ENCODE peak calls at places on chromosomes 1 and 21, in eight cellular contexts. T, M, E, U, G, X, K and N are unnamed samples.

GRCh38 chr1:150971583-150972416 is 2.8 kb downstream of the CERS2 start:
- DNase-seq in G (no peak), X (peak; percentile 28), U (peak; percentile 45), E (no peak), T (peak; percentile 43), K (peak; percentile 75), M (no peak), N (no peak)

GRCh38 chr21:37368536-37369279 is 2.1 kb downstream of the DYRK1A start:
- DNase-seq in X (no peak), M (no peak), K (no peak), G (no peak), U (no peak), E (no peak), T (no peak), N (no peak)

GRCh38 chr1:225834417-225835329 is 24.7 kb downstream of the EPHX1 start:
- DNase-seq in U (no peak), K (peak; percentile 68), G (peak; percentile 56), X (peak; percentile 78), M (no peak), T (no peak), E (peak; percentile 72), N (peak; percentile 83)

GRCh38 chr1:107750364-107750959 is 214.5 kb downstream of the VAV3 start:
- DNase-seq in T (peak; percentile 50), G (no peak), U (peak; percentile 39), M (peak; percentile 8), E (peak; percentile 41), K (peak; percentile 56), X (peak; percentile 26), N (peak; percentile 68)

GRCh38 chr1:44679468-44679867 is 5.0 kb downstream of the ARMH1 start:
- DNase-seq in G (no peak), X (no peak), M (no peak), U (no peak), K (no peak), T (no peak), E (no peak), N (no peak)

GRCh38 chr1:55974714-55975441 is 604.5 kb downstream of the PLPP3 start:
- DNase-seq in U (no peak), G (no peak), M (peak; percentile 47), T (no peak), E (no peak), K (no peak), X (no peak), N (no peak)

GRCh38 chr1:5099558-5099957 is 445.1 kb downstream of the AJAP1 start:
- DNase-seq in E (no peak), K (no peak), U (no peak), X (no peak), T (no peak), M (no peak), G (no peak), N (peak; percentile 30)

GRCh38 chr1:32273389-32274208 is 18.3 kb upstream of the HDAC1 start:
- DNase-seq in T (no peak), E (no peak), K (peak; percentile 29), M (no peak), X (no peak), G (no peak), U (peak; percentile 70), N (no peak)

GRCh38 chr1:51168266-51168845 is 66.3 kb downstream of the C1orf185 start:
- DNase-seq in G (no peak), U (no peak), T (no peak), M (no peak), E (no peak), K (no peak), X (no peak), N (no peak)

GRCh38 chr1:79842811-79843210 is 836.3 kb upstream of the ADGRL4 start:
- DNase-seq in T (no peak), K (no peak), X (no peak), G (no peak), U (no peak), M (no peak), E (no peak), N (no peak)

GRCh38 chr1:204730826-204731459 is 45.4 kb upstream of the LRRN2 start:
- DNase-seq in X (no peak), E (no peak), U (no peak), G (no peak), T (no peak), K (no peak), M (no peak), N (no peak)

GRCh38 chr1:47637111-47637685 is 199.4 kb downstream of the FOXD2 start:
- DNase-seq in U (no peak), X (no peak), G (no peak), E (no peak), K (no peak), M (no peak), T (no peak), N (no peak)

GRCh38 chr1:162633327-162633762 is 1.1 kb downstream of the DDR2 start:
- DNase-seq in T (no peak), X (peak; percentile 37), M (no peak), G (no peak), U (no peak), E (no peak), K (no peak), N (no peak)
- TF ChIP-seq CTCF in T (no peak), X (peak; percentile 26), M (peak; percentile 33), G (no peak), U (no peak), E (no peak), K (no peak), N (no peak)

DNA sequence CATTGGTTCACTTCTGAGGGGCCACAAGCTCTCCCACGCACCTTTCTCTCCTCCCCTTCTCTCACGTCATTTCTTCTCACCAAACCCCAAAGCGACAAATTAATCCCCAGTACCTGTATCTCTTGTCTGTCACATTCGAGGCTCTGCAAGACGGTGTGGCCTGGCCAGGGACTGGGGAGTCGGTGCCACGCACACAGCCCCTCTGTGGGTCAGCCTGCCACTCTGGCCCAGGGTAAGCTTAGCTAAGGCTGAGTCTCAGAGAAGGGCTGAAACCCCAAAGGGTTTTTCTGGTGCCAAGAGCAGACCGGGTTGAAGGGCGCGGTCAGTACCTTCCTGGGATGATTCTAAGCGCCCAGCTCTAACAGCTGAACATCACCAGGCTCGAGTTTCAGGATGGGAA is 34.2 kb upstream of the ZBTB40 start:
- DNase-seq in U (no peak), M (no peak), E (no peak), T (no peak), X (no peak), G (no peak), K (no peak), N (no peak)
- H3K27me3 ChIP-seq in U (peaks cover 37% of the 10 kb centered on the region), M (peaks cover 22% of the 10 kb centered on the region), E (no peaks in the 10 kb centered on the region), T (no peaks in the 10 kb centered on the region), X (no peaks in the 10 kb centered on the region), G (peaks cover 32% of the 10 kb centered on the region), K (no peaks in the 10 kb centered on the region), N (no peaks in the 10 kb centered on the region)

GRCh38 chr1:3563125-3563524 is 48.2 kb downstream of the MEGF6 start:
- DNase-seq in M (no peak), E (no peak), U (no peak), X (no peak), T (no peak), G (no peak), K (no peak), N (no peak)

GRCh38 chr1:3561801-3562200 is 49.5 kb downstream of the MEGF6 start:
- DNase-seq in G (no peak), E (peak; percentile 60), U (no peak), M (no peak), K (no peak), T (no peak), X (no peak), N (no peak)

GRCh38 chr1:3564921-3565831 is 46.1 kb downstream of the MEGF6 start:
- DNase-seq in E (no peak), U (peak; percentile 89), K (peak; percentile 40), G (no peak), T (no peak), X (no peak), M (no peak), N (no peak)

GRCh38 chr1:3562712-3563111 is 48.6 kb downstream of the MEGF6 start:
- DNase-seq in U (no peak), X (no peak), E (no peak), M (no peak), G (no peak), T (no peak), K (no peak), N (no peak)

DNA sequence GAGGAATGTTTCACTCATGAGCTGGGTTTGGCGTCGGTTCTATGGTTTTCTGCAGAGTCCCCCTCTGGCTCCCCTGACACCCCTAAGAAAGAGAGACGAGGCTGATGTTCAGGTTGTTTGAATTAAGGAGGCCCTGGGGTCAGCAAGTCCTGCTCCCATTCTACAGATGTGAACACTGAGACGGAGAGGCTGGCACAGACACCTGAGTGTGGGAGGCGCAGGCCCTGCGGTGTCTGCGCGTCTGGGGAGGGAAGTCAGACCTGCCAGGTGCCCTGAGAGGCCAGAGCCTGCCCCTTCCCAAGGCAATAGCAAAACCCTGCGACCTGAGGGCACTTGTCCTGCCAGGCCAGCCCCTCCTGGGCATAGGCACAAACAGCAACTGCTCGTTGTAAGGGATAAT is 47.7 kb downstream of the MEGF6 start:
- DNase-seq in M (no peak), E (no peak), K (no peak), U (no peak), T (no peak), G (no peak), X (no peak), N (no peak)
- TF ChIP-seq CTCF in M (no peak), E (no peak), K (no peak), U (no peak), T (no peak), G (no peak), X (no peak), N (no peak)

DNA sequence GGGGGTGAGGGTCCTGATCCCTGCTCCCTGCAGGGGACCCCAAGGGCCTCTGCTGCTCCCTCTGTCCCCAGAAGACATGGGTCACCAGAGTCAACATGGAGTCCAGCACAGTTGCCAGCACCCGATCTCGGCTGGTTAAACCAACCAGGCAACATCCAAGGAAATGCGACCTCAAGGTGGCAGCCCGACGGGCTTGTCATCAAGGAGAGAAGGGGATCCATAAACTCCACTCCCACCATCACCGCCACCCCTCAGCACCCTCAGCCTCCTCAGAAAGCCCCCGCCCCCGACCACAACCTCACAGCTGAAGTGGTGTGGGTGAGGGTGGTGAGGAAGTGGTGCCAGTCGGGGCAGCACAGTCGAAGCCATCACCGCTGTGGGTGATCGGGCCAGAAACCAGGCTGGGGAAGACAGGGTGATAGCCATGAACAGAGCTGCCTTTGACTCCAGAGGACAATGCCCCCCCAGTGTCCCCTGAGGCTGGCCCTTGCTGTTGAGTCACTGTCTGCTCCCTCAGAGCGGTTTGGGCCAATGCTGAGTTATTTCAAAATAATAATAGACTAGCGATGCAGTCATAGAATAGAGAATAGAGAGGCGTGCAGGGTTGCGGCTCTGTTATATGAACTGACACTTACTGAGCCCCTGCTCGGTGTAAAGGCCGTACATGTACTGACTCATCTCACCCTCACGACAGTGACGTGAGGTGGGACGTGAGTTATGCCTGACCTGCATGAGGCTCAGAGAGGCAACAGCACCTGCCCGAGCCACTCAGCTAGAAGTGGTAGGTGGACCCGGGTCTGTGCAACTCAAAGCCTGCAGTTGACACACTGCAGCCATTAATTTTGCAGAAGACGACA is 88.7 kb upstream of the IFFO2 start:
- DNase-seq in T (no peak), M (no peak), K (no peak), G (no peak), X (no peak), E (no peak), U (no peak), N (no peak)
- H3K27me3 ChIP-seq in T (no peaks in the 10 kb centered on the region), M (peaks cover 30% of the 10 kb centered on the region), K (no peaks in the 10 kb centered on the region), G (peaks cover 53% of the 10 kb centered on the region), X (peaks cover 7% of the 10 kb centered on the region), E (no peaks in the 10 kb centered on the region), U (peaks cover 85% of the 10 kb centered on the region), N (no peaks in the 10 kb centered on the region)